ENCODE peak calls at places on chromosome 2, in ten cellular contexts. One of them, this sample, is unnamed.

GRCh38 chr2:25983735-25984134 is 1.4 kb upstream of the KIF3C start:
- DNase-seq in neural progenitor cell: no peak
- DNase-seq in GM12865: no peak
- DNase-seq in uterus: no peak
- DNase-seq in left lung: no peak
- DNase-seq in Karpas-422: no peak
- DNase-seq in GM23338: no peak
- DNase-seq in endodermal cell: no peak
- DNase-seq in lower leg skin: no peak
- DNase-seq in astrocyte of the spinal cord: no peak
- DNase-seq in this sample: no peak

GRCh38 chr2:33509908-33510588 is 33.6 kb downstream of the RASGRP3 start:
- DNase-seq in lower leg skin: no peak
- DNase-seq in astrocyte of the spinal cord: no peak
- DNase-seq in uterus: no peak
- DNase-seq in GM12865: no peak
- DNase-seq in endodermal cell: no peak
- DNase-seq in neural progenitor cell: no peak
- DNase-seq in Karpas-422: no peak
- DNase-seq in left lung: no peak
- DNase-seq in GM23338: no peak
- DNase-seq in this sample: no peak

GRCh38 chr2:134668821-134669220 is 50.0 kb downstream of the TMEM163 start:
- DNase-seq in astrocyte of the spinal cord: peak
- DNase-seq in lower leg skin: peak
- DNase-seq in Karpas-422: no peak
- DNase-seq in neural progenitor cell: no peak
- DNase-seq in left lung: peak
- DNase-seq in GM12865: peak
- DNase-seq in endodermal cell: peak
- DNase-seq in GM23338: no peak
- DNase-seq in uterus: no peak
- DNase-seq in this sample: no peak

GRCh38 chr2:3563521-3563976 is 5.4 kb upstream of the RNASEH1 start:
- DNase-seq in GM23338: no peak
- DNase-seq in uterus: no peak
- DNase-seq in left lung: no peak
- DNase-seq in Karpas-422: no peak
- DNase-seq in neural progenitor cell: no peak
- DNase-seq in astrocyte of the spinal cord: no peak
- DNase-seq in lower leg skin: no peak
- DNase-seq in endodermal cell: no peak
- DNase-seq in GM12865: peak
- DNase-seq in this sample: no peak

GRCh38 chr2:165141601-165142000 is 62.2 kb downstream of the SCN3A start:
- DNase-seq in Karpas-422: no peak
- DNase-seq in uterus: no peak
- DNase-seq in neural progenitor cell: no peak
- DNase-seq in lower leg skin: no peak
- DNase-seq in GM12865: peak
- DNase-seq in left lung: no peak
- DNase-seq in GM23338: peak
- DNase-seq in endodermal cell: no peak
- DNase-seq in astrocyte of the spinal cord: peak
- DNase-seq in this sample: no peak

GRCh38 chr2:32008811-32009478 is 1.9 kb downstream of the MEMO1 start:
- DNase-seq in lower leg skin: peak
- DNase-seq in left lung: no peak
- DNase-seq in neural progenitor cell: peak
- DNase-seq in uterus: no peak
- DNase-seq in Karpas-422: peak
- DNase-seq in astrocyte of the spinal cord: peak
- DNase-seq in endodermal cell: no peak
- DNase-seq in GM23338: peak
- DNase-seq in GM12865: peak
- DNase-seq in this sample: peak

GRCh38 chr2:164542584-164543021 is 78.7 kb downstream of the GRB14 start:
- DNase-seq in lower leg skin: no peak
- DNase-seq in astrocyte of the spinal cord: peak
- DNase-seq in GM12865: no peak
- DNase-seq in neural progenitor cell: no peak
- DNase-seq in Karpas-422: no peak
- DNase-seq in left lung: no peak
- DNase-seq in endodermal cell: no peak
- DNase-seq in GM23338: no peak
- DNase-seq in uterus: no peak
- DNase-seq in this sample: no peak

GRCh38 chr2:156513219-156513618 is 77.0 kb downstream of the GPD2 start:
- DNase-seq in GM12865: no peak
- DNase-seq in uterus: no peak
- DNase-seq in GM23338: no peak
- DNase-seq in endodermal cell: no peak
- DNase-seq in astrocyte of the spinal cord: no peak
- DNase-seq in Karpas-422: no peak
- DNase-seq in left lung: no peak
- DNase-seq in lower leg skin: no peak
- DNase-seq in neural progenitor cell: no peak
- DNase-seq in this sample: no peak

GRCh38 chr2:98731709-98732349 is 897 bp upstream of the MGAT4A start:
- DNase-seq in endodermal cell: no peak
- DNase-seq in GM12865: no peak
- DNase-seq in GM23338: peak
- DNase-seq in lower leg skin: no peak
- DNase-seq in astrocyte of the spinal cord: no peak
- DNase-seq in Karpas-422: no peak
- DNase-seq in uterus: no peak
- DNase-seq in neural progenitor cell: no peak
- DNase-seq in left lung: no peak
- DNase-seq in this sample: no peak

GRCh38 chr2:78262713-78263375 is 740.7 kb upstream of the LRRTM4 start:
- DNase-seq in lower leg skin: no peak
- DNase-seq in neural progenitor cell: no peak
- DNase-seq in astrocyte of the spinal cord: no peak
- DNase-seq in GM12865: no peak
- DNase-seq in uterus: no peak
- DNase-seq in GM23338: no peak
- DNase-seq in left lung: no peak
- DNase-seq in endodermal cell: no peak
- DNase-seq in Karpas-422: no peak
- DNase-seq in this sample: no peak

GRCh38 chr2:109313343-109313742 is 184.3 kb downstream of the SH3RF3 start:
- DNase-seq in astrocyte of the spinal cord: no peak
- DNase-seq in left lung: no peak
- DNase-seq in uterus: no peak
- DNase-seq in Karpas-422: no peak
- DNase-seq in GM23338: no peak
- DNase-seq in endodermal cell: no peak
- DNase-seq in GM12865: no peak
- DNase-seq in lower leg skin: no peak
- DNase-seq in neural progenitor cell: no peak
- DNase-seq in this sample: no peak

GRCh38 chr2:64023485-64024258 is 4.4 kb upstream of the VPS54 start:
- DNase-seq in uterus: no peak
- DNase-seq in neural progenitor cell: peak
- DNase-seq in left lung: no peak
- DNase-seq in astrocyte of the spinal cord: no peak
- DNase-seq in GM23338: peak
- DNase-seq in Karpas-422: no peak
- DNase-seq in endodermal cell: peak
- DNase-seq in GM12865: peak
- DNase-seq in lower leg skin: no peak
- DNase-seq in this sample: no peak

GRCh38 chr2:128365217-128365905 is 46.7 kb upstream of the HS6ST1 start:
- DNase-seq in left lung: no peak
- DNase-seq in Karpas-422: no peak
- DNase-seq in endodermal cell: peak
- DNase-seq in neural progenitor cell: no peak
- DNase-seq in GM12865: no peak
- DNase-seq in astrocyte of the spinal cord: no peak
- DNase-seq in GM23338: no peak
- DNase-seq in uterus: no peak
- DNase-seq in lower leg skin: no peak
- DNase-seq in this sample: no peak

GRCh38 chr2:16950436-16950835 is 284.8 kb upstream of the CYRIA start:
- DNase-seq in Karpas-422: no peak
- DNase-seq in astrocyte of the spinal cord: no peak
- DNase-seq in GM12865: no peak
- DNase-seq in GM23338: no peak
- DNase-seq in neural progenitor cell: no peak
- DNase-seq in lower leg skin: no peak
- DNase-seq in endodermal cell: peak
- DNase-seq in left lung: no peak
- DNase-seq in uterus: no peak
- DNase-seq in this sample: no peak

GRCh38 chr2:221567231-221567760 is 4.8 kb downstream of the EPHA4 start:
- DNase-seq in GM23338: no peak
- DNase-seq in uterus: no peak
- DNase-seq in astrocyte of the spinal cord: no peak
- DNase-seq in lower leg skin: no peak
- DNase-seq in left lung: no peak
- DNase-seq in Karpas-422: no peak
- DNase-seq in neural progenitor cell: peak
- DNase-seq in GM12865: no peak
- DNase-seq in endodermal cell: no peak
- DNase-seq in this sample: no peak

GRCh38 chr2:170716851-170717598 is 1.9 kb downstream of the SP5 start:
- DNase-seq in Karpas-422: no peak
- DNase-seq in uterus: peak
- DNase-seq in astrocyte of the spinal cord: peak
- DNase-seq in GM23338: peak
- DNase-seq in GM12865: no peak
- DNase-seq in endodermal cell: peak
- DNase-seq in neural progenitor cell: peak
- DNase-seq in lower leg skin: peak
- DNase-seq in left lung: no peak
- DNase-seq in this sample: peak

GRCh38 chr2:96898135-96898505 is 28.2 kb upstream of the SEMA4C start:
- DNase-seq in neural progenitor cell: no peak
- DNase-seq in astrocyte of the spinal cord: no peak
- DNase-seq in Karpas-422: no peak
- DNase-seq in GM23338: no peak
- DNase-seq in endodermal cell: no peak
- DNase-seq in left lung: peak
- DNase-seq in uterus: no peak
- DNase-seq in GM12865: no peak
- DNase-seq in lower leg skin: no peak
- DNase-seq in this sample: no peak

GRCh38 chr2:84283496-84283895 is 175.6 kb downstream of the SUCLG1 start:
- DNase-seq in uterus: no peak
- DNase-seq in endodermal cell: peak
- DNase-seq in GM23338: no peak
- DNase-seq in lower leg skin: no peak
- DNase-seq in Karpas-422: no peak
- DNase-seq in left lung: no peak
- DNase-seq in astrocyte of the spinal cord: no peak
- DNase-seq in neural progenitor cell: no peak
- DNase-seq in GM12865: no peak
- DNase-seq in this sample: no peak

GRCh38 chr2:26720322-26721166 is 28.0 kb downstream of the KCNK3 start:
- DNase-seq in left lung: peak
- DNase-seq in uterus: peak
- DNase-seq in Karpas-422: no peak
- DNase-seq in GM23338: no peak
- DNase-seq in astrocyte of the spinal cord: peak
- DNase-seq in GM12865: peak
- DNase-seq in neural progenitor cell: no peak
- DNase-seq in endodermal cell: no peak
- DNase-seq in lower leg skin: no peak
- DNase-seq in this sample: peak

GRCh38 chr2:240579071-240579762 is 7.3 kb upstream of the CAPN10 start:
- DNase-seq in left lung: no peak
- DNase-seq in neural progenitor cell: no peak
- DNase-seq in Karpas-422: no peak
- DNase-seq in endodermal cell: no peak
- DNase-seq in astrocyte of the spinal cord: no peak
- DNase-seq in GM12865: no peak
- DNase-seq in lower leg skin: no peak
- DNase-seq in GM23338: no peak
- DNase-seq in uterus: no peak
- DNase-seq in this sample: no peak
- H3K4me3 ChIP-seq in left lung: no peak
- H3K4me3 ChIP-seq in neural progenitor cell: no peak
- H3K4me3 ChIP-seq in Karpas-422: no peak
- H3K4me3 ChIP-seq in endodermal cell: no peak
- H3K4me3 ChIP-seq in astrocyte of the spinal cord: no peak
- H3K4me3 ChIP-seq in GM12865: no peak
- H3K4me3 ChIP-seq in lower leg skin: no peak
- H3K4me3 ChIP-seq in GM23338: no peak
- H3K4me3 ChIP-seq in uterus: no peak
- H3K4me3 ChIP-seq in this sample: no peak

DNA sequence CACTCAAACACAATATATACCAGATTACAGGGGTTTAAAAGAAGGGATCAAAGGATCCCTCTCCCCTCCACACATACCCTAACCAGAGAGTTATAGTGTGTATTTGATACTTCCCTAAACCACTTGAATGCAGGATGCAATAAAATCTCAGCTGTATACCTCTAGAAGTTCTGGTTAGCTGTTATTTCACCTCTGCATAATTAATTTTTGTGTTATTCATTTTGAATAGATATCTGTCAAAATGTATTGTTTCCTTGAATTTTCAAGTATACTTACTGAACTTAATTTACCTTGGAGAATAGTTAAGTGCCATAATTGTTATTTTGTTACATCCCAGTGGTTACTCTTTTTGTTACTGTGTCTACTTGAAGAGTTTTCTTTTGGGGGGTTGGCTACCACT is 34.5 kb downstream of the DDX1 start:
- DNase-seq in neural progenitor cell: no peak
- DNase-seq in GM23338: no peak
- DNase-seq in uterus: no peak
- DNase-seq in left lung: no peak
- DNase-seq in endodermal cell: no peak
- DNase-seq in GM12865: no peak
- DNase-seq in Karpas-422: no peak
- DNase-seq in lower leg skin: no peak
- DNase-seq in astrocyte of the spinal cord: no peak
- DNase-seq in this sample: no peak
- H3K4me3 ChIP-seq in neural progenitor cell: no peak
- H3K4me3 ChIP-seq in GM23338: no peak
- H3K4me3 ChIP-seq in uterus: no peak
- H3K4me3 ChIP-seq in left lung: no peak
- H3K4me3 ChIP-seq in endodermal cell: no peak
- H3K4me3 ChIP-seq in GM12865: no peak
- H3K4me3 ChIP-seq in Karpas-422: no peak
- H3K4me3 ChIP-seq in lower leg skin: no peak
- H3K4me3 ChIP-seq in astrocyte of the spinal cord: no peak
- H3K4me3 ChIP-seq in this sample: no peak

GRCh38 chr2:69798909-69799526 is 30.4 kb upstream of the GMCL1 start:
- DNase-seq in neural progenitor cell: peak
- DNase-seq in Karpas-422: no peak
- DNase-seq in endodermal cell: peak
- DNase-seq in GM12865: peak
- DNase-seq in left lung: no peak
- DNase-seq in astrocyte of the spinal cord: peak
- DNase-seq in uterus: peak
- DNase-seq in lower leg skin: no peak
- DNase-seq in GM23338: no peak
- DNase-seq in this sample: peak
- H3K4me3 ChIP-seq in neural progenitor cell: no peak
- H3K4me3 ChIP-seq in Karpas-422: peak
- H3K4me3 ChIP-seq in endodermal cell: peak
- H3K4me3 ChIP-seq in GM12865: peak
- H3K4me3 ChIP-seq in left lung: no peak
- H3K4me3 ChIP-seq in astrocyte of the spinal cord: peak
- H3K4me3 ChIP-seq in uterus: peak
- H3K4me3 ChIP-seq in lower leg skin: no peak
- H3K4me3 ChIP-seq in GM23338: no peak
- H3K4me3 ChIP-seq in this sample: peak

GRCh38 chr2:5727242-5727641 is 35.1 kb downstream of the SOX11 start:
- DNase-seq in GM12865: no peak
- DNase-seq in GM23338: no peak
- DNase-seq in left lung: no peak
- DNase-seq in endodermal cell: no peak
- DNase-seq in lower leg skin: no peak
- DNase-seq in uterus: no peak
- DNase-seq in neural progenitor cell: no peak
- DNase-seq in Karpas-422: no peak
- DNase-seq in astrocyte of the spinal cord: no peak
- DNase-seq in this sample: no peak
- H3K4me3 ChIP-seq in GM12865: no peak
- H3K4me3 ChIP-seq in GM23338: peak
- H3K4me3 ChIP-seq in left lung: no peak
- H3K4me3 ChIP-seq in endodermal cell: no peak
- H3K4me3 ChIP-seq in lower leg skin: no peak
- H3K4me3 ChIP-seq in uterus: no peak
- H3K4me3 ChIP-seq in neural progenitor cell: peak
- H3K4me3 ChIP-seq in Karpas-422: no peak
- H3K4me3 ChIP-seq in astrocyte of the spinal cord: no peak
- H3K4me3 ChIP-seq in this sample: no peak